ENCODE peak calls at places on chromosomes 13 and 19, in ten cellular contexts. One of them, this sample, is unnamed.

GRCh38 chr13:75870397-75870801 is 234.3 kb downstream of the LMO7 start:
- DNase-seq in AG09319: no peak
- DNase-seq in cardiac fibroblast: peak
- DNase-seq in astrocyte of the spinal cord: no peak
- DNase-seq in GM10248: peak
- DNase-seq in AG09309: no peak
- DNase-seq in CD4-positive, alpha-beta T cell: no peak
- DNase-seq in progenitor cell of endocrine pancreas: no peak
- DNase-seq in OCI-LY7: peak
- DNase-seq in adrenal gland: no peak
- DNase-seq in this sample: no peak

GRCh38 chr13:27269114-27269665 is 1.4 kb upstream of the RASL11A start:
- DNase-seq in GM10248: no peak
- DNase-seq in AG09319: no peak
- DNase-seq in AG09309: no peak
- DNase-seq in adrenal gland: no peak
- DNase-seq in astrocyte of the spinal cord: no peak
- DNase-seq in cardiac fibroblast: no peak
- DNase-seq in OCI-LY7: no peak
- DNase-seq in progenitor cell of endocrine pancreas: no peak
- DNase-seq in CD4-positive, alpha-beta T cell: no peak
- DNase-seq in this sample: no peak

GRCh38 chr19:44202470-44202869 is 9.9 kb upstream of the ZNF227 start:
- DNase-seq in astrocyte of the spinal cord: no peak
- DNase-seq in AG09309: peak
- DNase-seq in AG09319: no peak
- DNase-seq in OCI-LY7: no peak
- DNase-seq in progenitor cell of endocrine pancreas: no peak
- DNase-seq in cardiac fibroblast: peak
- DNase-seq in GM10248: no peak
- DNase-seq in CD4-positive, alpha-beta T cell: no peak
- DNase-seq in adrenal gland: no peak
- DNase-seq in this sample: no peak

GRCh38 chr13:109162248-109163051 is 533.0 kb downstream of the MYO16 start:
- DNase-seq in adrenal gland: no peak
- DNase-seq in cardiac fibroblast: no peak
- DNase-seq in astrocyte of the spinal cord: no peak
- DNase-seq in AG09319: no peak
- DNase-seq in AG09309: no peak
- DNase-seq in CD4-positive, alpha-beta T cell: no peak
- DNase-seq in progenitor cell of endocrine pancreas: no peak
- DNase-seq in OCI-LY7: peak
- DNase-seq in GM10248: peak
- DNase-seq in this sample: no peak

GRCh38 chr13:37869756-37870488 is at the start of gene TRPC4:
- DNase-seq in CD4-positive, alpha-beta T cell: no peak
- DNase-seq in progenitor cell of endocrine pancreas: peak
- DNase-seq in astrocyte of the spinal cord: peak
- DNase-seq in adrenal gland: no peak
- DNase-seq in AG09319: peak
- DNase-seq in cardiac fibroblast: peak
- DNase-seq in OCI-LY7: no peak
- DNase-seq in AG09309: peak
- DNase-seq in GM10248: peak
- DNase-seq in this sample: peak

GRCh38 chr13:102930566-102930965 is 84.7 kb downstream of the ERCC5 start:
- DNase-seq in GM10248: no peak
- DNase-seq in AG09319: no peak
- DNase-seq in AG09309: no peak
- DNase-seq in progenitor cell of endocrine pancreas: no peak
- DNase-seq in CD4-positive, alpha-beta T cell: no peak
- DNase-seq in cardiac fibroblast: no peak
- DNase-seq in adrenal gland: no peak
- DNase-seq in astrocyte of the spinal cord: no peak
- DNase-seq in OCI-LY7: no peak
- DNase-seq in this sample: no peak

GRCh38 chr19:48102870-48103751 is 7.5 kb downstream of the PLA2G4C start:
- DNase-seq in CD4-positive, alpha-beta T cell: peak
- DNase-seq in AG09309: no peak
- DNase-seq in AG09319: no peak
- DNase-seq in OCI-LY7: peak
- DNase-seq in astrocyte of the spinal cord: peak
- DNase-seq in progenitor cell of endocrine pancreas: peak
- DNase-seq in cardiac fibroblast: peak
- DNase-seq in adrenal gland: peak
- DNase-seq in GM10248: no peak
- DNase-seq in this sample: no peak

GRCh38 chr13:50731400-50731799 is 112.1 kb downstream of the DLEU7 start:
- DNase-seq in cardiac fibroblast: peak
- DNase-seq in AG09309: peak
- DNase-seq in astrocyte of the spinal cord: peak
- DNase-seq in OCI-LY7: no peak
- DNase-seq in progenitor cell of endocrine pancreas: no peak
- DNase-seq in CD4-positive, alpha-beta T cell: no peak
- DNase-seq in GM10248: no peak
- DNase-seq in AG09319: peak
- DNase-seq in adrenal gland: no peak
- DNase-seq in this sample: no peak

GRCh38 chr13:42524487-42525034 is 49.4 kb upstream of the TNFSF11 start:
- DNase-seq in astrocyte of the spinal cord: no peak
- DNase-seq in AG09309: no peak
- DNase-seq in GM10248: peak
- DNase-seq in cardiac fibroblast: peak
- DNase-seq in progenitor cell of endocrine pancreas: no peak
- DNase-seq in adrenal gland: no peak
- DNase-seq in OCI-LY7: no peak
- DNase-seq in CD4-positive, alpha-beta T cell: no peak
- DNase-seq in AG09319: no peak
- DNase-seq in this sample: no peak

DNA sequence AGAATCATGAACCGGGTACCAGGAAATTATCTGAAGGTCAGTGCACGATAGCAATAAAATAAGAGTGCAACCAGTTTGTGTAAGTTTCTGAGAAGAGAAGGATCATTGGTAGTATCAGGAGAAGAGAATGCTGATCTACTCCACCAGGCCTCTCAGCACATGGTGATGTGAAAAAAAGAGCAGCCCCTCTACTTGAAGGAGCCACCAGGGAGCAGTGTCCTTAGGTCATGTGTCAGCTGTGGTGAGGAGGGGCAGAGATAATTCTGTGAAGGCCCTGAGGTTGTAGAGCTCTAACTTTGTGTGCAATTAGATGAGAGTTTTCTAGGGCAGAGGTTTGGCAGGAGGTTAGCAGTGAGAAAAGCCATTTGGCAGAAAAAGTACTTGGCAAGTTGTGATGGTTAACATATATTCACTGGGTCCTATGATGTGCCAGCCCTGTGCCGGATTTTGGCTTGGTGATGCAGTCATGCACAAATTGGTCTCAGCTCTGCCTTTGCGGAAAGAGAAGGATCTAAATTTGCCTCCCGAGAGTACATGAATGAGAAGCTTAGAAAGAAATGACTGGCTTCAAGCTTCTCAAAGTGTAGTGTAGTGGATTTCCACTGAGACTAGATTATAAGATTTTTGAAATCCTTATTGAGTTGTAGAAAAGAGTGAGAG is 19.2 kb upstream of the ZC3H13 start:
- DNase-seq in AG09309: no peak
- DNase-seq in cardiac fibroblast: no peak
- DNase-seq in OCI-LY7: peak
- DNase-seq in adrenal gland: no peak
- DNase-seq in AG09319: no peak
- DNase-seq in GM10248: peak
- DNase-seq in CD4-positive, alpha-beta T cell: no peak
- DNase-seq in astrocyte of the spinal cord: no peak
- DNase-seq in progenitor cell of endocrine pancreas: no peak
- DNase-seq in this sample: no peak
- TF ChIP-seq CTCF in AG09309: no peak
- TF ChIP-seq CTCF in cardiac fibroblast: no peak
- TF ChIP-seq CTCF in OCI-LY7: peak
- TF ChIP-seq CTCF in adrenal gland: no peak
- TF ChIP-seq CTCF in AG09319: no peak
- TF ChIP-seq CTCF in GM10248: peak
- TF ChIP-seq CTCF in CD4-positive, alpha-beta T cell: no peak
- TF ChIP-seq CTCF in astrocyte of the spinal cord: no peak
- TF ChIP-seq CTCF in progenitor cell of endocrine pancreas: no peak
- TF ChIP-seq CTCF in this sample: no peak

DNA sequence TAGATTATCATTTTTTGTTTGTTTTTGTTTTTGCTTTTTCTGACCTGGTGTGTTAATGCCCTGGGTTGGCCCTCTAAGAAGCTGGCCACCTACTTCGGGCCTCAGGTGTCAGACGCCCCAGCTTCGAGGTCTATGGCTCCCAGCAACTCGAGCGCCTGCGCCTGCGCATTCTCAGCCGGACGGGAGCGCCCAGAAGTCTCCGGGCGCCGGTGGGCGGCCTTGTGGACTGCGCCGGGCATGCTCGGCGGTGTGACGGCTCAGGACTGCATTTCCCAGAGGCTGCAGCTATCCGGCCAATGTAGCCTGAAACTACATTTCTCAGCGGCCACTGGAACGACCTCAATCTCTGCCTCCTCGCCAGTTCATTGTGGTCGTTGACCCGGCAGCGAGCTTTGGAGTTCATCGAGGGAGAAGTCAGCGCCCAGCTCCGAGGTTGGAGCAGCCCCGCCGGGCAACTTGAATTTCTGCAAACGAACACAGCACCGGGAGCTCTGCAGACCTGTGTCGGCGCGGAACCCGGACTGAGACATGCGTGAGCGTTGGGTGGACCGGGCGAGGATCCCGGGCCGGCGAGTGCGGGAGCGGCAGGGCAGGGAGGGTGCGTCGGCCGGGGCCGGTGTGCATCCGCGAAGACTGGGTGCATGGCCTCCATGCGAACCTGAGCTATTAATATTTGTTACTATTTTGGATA is at the start of gene ZNF30:
- DNase-seq in AG09319: peak
- DNase-seq in adrenal gland: peak
- DNase-seq in OCI-LY7: no peak
- DNase-seq in CD4-positive, alpha-beta T cell: peak
- DNase-seq in GM10248: peak
- DNase-seq in progenitor cell of endocrine pancreas: peak
- DNase-seq in cardiac fibroblast: peak
- DNase-seq in astrocyte of the spinal cord: peak
- DNase-seq in AG09309: peak
- DNase-seq in this sample: peak
- TF ChIP-seq CTCF in AG09319: no peak
- TF ChIP-seq CTCF in adrenal gland: no peak
- TF ChIP-seq CTCF in OCI-LY7: no peak
- TF ChIP-seq CTCF in CD4-positive, alpha-beta T cell: no peak
- TF ChIP-seq CTCF in GM10248: no peak
- TF ChIP-seq CTCF in progenitor cell of endocrine pancreas: no peak
- TF ChIP-seq CTCF in cardiac fibroblast: no peak
- TF ChIP-seq CTCF in astrocyte of the spinal cord: no peak
- TF ChIP-seq CTCF in AG09309: no peak
- TF ChIP-seq CTCF in this sample: no peak

GRCh38 chr19:11361771-11362731 is 6.8 kb downstream of the PLPPR2 start:
- DNase-seq in AG09319: no peak
- DNase-seq in astrocyte of the spinal cord: no peak
- DNase-seq in progenitor cell of endocrine pancreas: no peak
- DNase-seq in AG09309: no peak
- DNase-seq in cardiac fibroblast: no peak
- DNase-seq in CD4-positive, alpha-beta T cell: no peak
- DNase-seq in GM10248: no peak
- DNase-seq in OCI-LY7: no peak
- DNase-seq in adrenal gland: no peak
- DNase-seq in this sample: no peak

GRCh38 chr19:11363881-11364280 is 8.6 kb downstream of the PLPPR2 start:
- DNase-seq in AG09309: no peak
- DNase-seq in GM10248: no peak
- DNase-seq in CD4-positive, alpha-beta T cell: no peak
- DNase-seq in astrocyte of the spinal cord: no peak
- DNase-seq in cardiac fibroblast: no peak
- DNase-seq in AG09319: no peak
- DNase-seq in OCI-LY7: no peak
- DNase-seq in progenitor cell of endocrine pancreas: no peak
- DNase-seq in adrenal gland: no peak
- DNase-seq in this sample: no peak

GRCh38 chr19:11364296-11364904 is 9.2 kb downstream of the PLPPR2 start:
- DNase-seq in astrocyte of the spinal cord: no peak
- DNase-seq in cardiac fibroblast: no peak
- DNase-seq in AG09309: no peak
- DNase-seq in CD4-positive, alpha-beta T cell: no peak
- DNase-seq in OCI-LY7: no peak
- DNase-seq in progenitor cell of endocrine pancreas: no peak
- DNase-seq in AG09319: no peak
- DNase-seq in adrenal gland: no peak
- DNase-seq in GM10248: no peak
- DNase-seq in this sample: no peak

GRCh38 chr19:11359421-11359820 is 4.2 kb downstream of the PLPPR2 start:
- DNase-seq in CD4-positive, alpha-beta T cell: no peak
- DNase-seq in GM10248: no peak
- DNase-seq in adrenal gland: no peak
- DNase-seq in progenitor cell of endocrine pancreas: no peak
- DNase-seq in cardiac fibroblast: no peak
- DNase-seq in AG09319: no peak
- DNase-seq in astrocyte of the spinal cord: no peak
- DNase-seq in OCI-LY7: no peak
- DNase-seq in AG09309: no peak
- DNase-seq in this sample: no peak

DNA sequence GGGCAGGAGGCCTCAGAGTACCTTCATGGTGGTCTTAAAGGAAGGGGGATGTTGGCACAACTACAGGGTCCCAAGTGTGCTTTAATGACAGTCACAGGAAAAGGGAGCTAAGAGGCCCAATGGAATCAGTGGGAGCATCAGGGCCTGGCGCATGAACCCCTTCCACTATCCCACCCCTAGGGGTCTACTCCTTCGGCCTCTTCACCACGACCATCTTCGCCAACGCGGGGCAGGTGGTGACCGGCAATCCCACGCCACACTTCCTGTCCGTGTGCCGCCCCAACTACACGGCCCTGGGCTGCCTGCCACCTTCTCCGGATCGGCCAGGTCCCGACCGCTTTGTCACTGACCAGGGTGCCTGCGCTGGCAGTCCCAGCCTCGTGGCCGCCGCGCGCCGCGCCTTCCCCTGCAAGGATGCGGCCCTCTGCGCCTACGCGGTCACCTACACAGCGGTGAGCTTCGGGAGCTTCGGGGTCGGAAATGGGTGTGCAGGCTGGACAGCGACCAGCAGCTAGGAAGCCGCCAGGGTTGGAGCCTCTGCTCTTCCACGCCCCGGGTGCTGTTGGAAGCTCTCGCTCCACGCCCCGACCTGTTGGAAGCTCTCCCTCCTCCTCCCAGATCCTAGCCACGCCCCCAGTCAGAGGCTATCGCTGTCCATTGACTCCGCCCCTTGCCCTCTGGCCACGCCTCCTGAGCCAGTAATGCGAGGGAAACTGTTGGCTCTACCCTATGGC is 6.0 kb downstream of the PLPPR2 start:
- DNase-seq in GM10248: no peak
- DNase-seq in OCI-LY7: no peak
- DNase-seq in cardiac fibroblast: no peak
- DNase-seq in AG09319: no peak
- DNase-seq in adrenal gland: peak
- DNase-seq in CD4-positive, alpha-beta T cell: no peak
- DNase-seq in progenitor cell of endocrine pancreas: peak
- DNase-seq in AG09309: no peak
- DNase-seq in astrocyte of the spinal cord: no peak
- DNase-seq in this sample: no peak
- TF ChIP-seq CTCF in GM10248: no peak
- TF ChIP-seq CTCF in OCI-LY7: no peak
- TF ChIP-seq CTCF in cardiac fibroblast: no peak
- TF ChIP-seq CTCF in AG09319: no peak
- TF ChIP-seq CTCF in adrenal gland: no peak
- TF ChIP-seq CTCF in CD4-positive, alpha-beta T cell: no peak
- TF ChIP-seq CTCF in progenitor cell of endocrine pancreas: peak
- TF ChIP-seq CTCF in AG09309: no peak
- TF ChIP-seq CTCF in astrocyte of the spinal cord: no peak
- TF ChIP-seq CTCF in this sample: no peak

GRCh38 chr19:45717131-45717982 is 13.3 kb downstream of the FBXO46 start:
- DNase-seq in OCI-LY7: peak
- DNase-seq in CD4-positive, alpha-beta T cell: peak
- DNase-seq in adrenal gland: peak
- DNase-seq in cardiac fibroblast: peak
- DNase-seq in progenitor cell of endocrine pancreas: peak
- DNase-seq in GM10248: peak
- DNase-seq in AG09319: peak
- DNase-seq in AG09309: peak
- DNase-seq in astrocyte of the spinal cord: peak
- DNase-seq in this sample: peak
- TF ChIP-seq CTCF in OCI-LY7: peak
- TF ChIP-seq CTCF in CD4-positive, alpha-beta T cell: no peak
- TF ChIP-seq CTCF in adrenal gland: no peak
- TF ChIP-seq CTCF in cardiac fibroblast: peak
- TF ChIP-seq CTCF in progenitor cell of endocrine pancreas: no peak
- TF ChIP-seq CTCF in GM10248: peak
- TF ChIP-seq CTCF in AG09319: peak
- TF ChIP-seq CTCF in AG09309: peak
- TF ChIP-seq CTCF in astrocyte of the spinal cord: peak
- TF ChIP-seq CTCF in this sample: no peak